ENCODE peak calls at places on chromosome 13, in six cellular contexts. One of them, this sample, is unnamed.

GRCh38 chr13:25911020-25911419 is 140.8 kb downstream of the SHISA2 start:
- DNase-seq in stimulated activated CD4-positive, alpha-beta T cell treated with anti-CD3 and anti-CD28 coated beads, Interleukin-4, amount 100 ng/mL, for 24 hours: no peak
- DNase-seq in stimulated activated naive CD8-positive, alpha-beta T cell treated with anti-CD3 and anti-CD28 coated beads, Interleukin-15, Interleukin-2, amounts not matched to agents 100 U/mL and 50 U/mL, for 24 hours: no peak
- DNase-seq in left cardiac atrium: no peak
- DNase-seq in naive thymus-derived CD8-positive, alpha-beta T cell: no peak
- DNase-seq in lung: no peak
- DNase-seq in this sample: no peak

GRCh38 chr13:97300871-97301270 is 78.7 kb downstream of the MBNL2 start:
- DNase-seq in stimulated activated CD4-positive, alpha-beta T cell treated with anti-CD3 and anti-CD28 coated beads, Interleukin-4, amount 100 ng/mL, for 24 hours: no peak
- DNase-seq in stimulated activated naive CD8-positive, alpha-beta T cell treated with anti-CD3 and anti-CD28 coated beads, Interleukin-15, Interleukin-2, amounts not matched to agents 100 U/mL and 50 U/mL, for 24 hours: no peak
- DNase-seq in left cardiac atrium: no peak
- DNase-seq in naive thymus-derived CD8-positive, alpha-beta T cell: no peak
- DNase-seq in lung: no peak
- DNase-seq in this sample: no peak

GRCh38 chr13:100547805-100548204 is 40.8 kb downstream of the GGACT start:
- DNase-seq in stimulated activated CD4-positive, alpha-beta T cell treated with anti-CD3 and anti-CD28 coated beads, Interleukin-4, amount 100 ng/mL, for 24 hours: no peak
- DNase-seq in stimulated activated naive CD8-positive, alpha-beta T cell treated with anti-CD3 and anti-CD28 coated beads, Interleukin-15, Interleukin-2, amounts not matched to agents 100 U/mL and 50 U/mL, for 24 hours: no peak
- DNase-seq in left cardiac atrium: no peak
- DNase-seq in naive thymus-derived CD8-positive, alpha-beta T cell: no peak
- DNase-seq in lung: no peak
- DNase-seq in this sample: no peak

GRCh38 chr13:26604784-26605183 is 47.3 kb downstream of the WASF3 start:
- DNase-seq in stimulated activated CD4-positive, alpha-beta T cell treated with anti-CD3 and anti-CD28 coated beads, Interleukin-4, amount 100 ng/mL, for 24 hours: no peak
- DNase-seq in stimulated activated naive CD8-positive, alpha-beta T cell treated with anti-CD3 and anti-CD28 coated beads, Interleukin-15, Interleukin-2, amounts not matched to agents 100 U/mL and 50 U/mL, for 24 hours: no peak
- DNase-seq in left cardiac atrium: peak
- DNase-seq in naive thymus-derived CD8-positive, alpha-beta T cell: no peak
- DNase-seq in lung: no peak
- DNase-seq in this sample: no peak

GRCh38 chr13:78430166-78430791 is 173.1 kb downstream of the POU4F1 start:
- DNase-seq in stimulated activated CD4-positive, alpha-beta T cell treated with anti-CD3 and anti-CD28 coated beads, Interleukin-4, amount 100 ng/mL, for 24 hours: no peak
- DNase-seq in stimulated activated naive CD8-positive, alpha-beta T cell treated with anti-CD3 and anti-CD28 coated beads, Interleukin-15, Interleukin-2, amounts not matched to agents 100 U/mL and 50 U/mL, for 24 hours: no peak
- DNase-seq in left cardiac atrium: no peak
- DNase-seq in naive thymus-derived CD8-positive, alpha-beta T cell: no peak
- DNase-seq in lung: no peak
- DNase-seq in this sample: no peak

GRCh38 chr13:79621449-79621848 is 140.5 kb downstream of the NDFIP2 start:
- DNase-seq in stimulated activated CD4-positive, alpha-beta T cell treated with anti-CD3 and anti-CD28 coated beads, Interleukin-4, amount 100 ng/mL, for 24 hours: no peak
- DNase-seq in stimulated activated naive CD8-positive, alpha-beta T cell treated with anti-CD3 and anti-CD28 coated beads, Interleukin-15, Interleukin-2, amounts not matched to agents 100 U/mL and 50 U/mL, for 24 hours: no peak
- DNase-seq in left cardiac atrium: no peak
- DNase-seq in naive thymus-derived CD8-positive, alpha-beta T cell: no peak
- DNase-seq in lung: no peak
- DNase-seq in this sample: no peak

GRCh38 chr13:79404985-79405384 is 1.1 kb downstream of the RBM26 start:
- DNase-seq in stimulated activated CD4-positive, alpha-beta T cell treated with anti-CD3 and anti-CD28 coated beads, Interleukin-4, amount 100 ng/mL, for 24 hours: peak
- DNase-seq in stimulated activated naive CD8-positive, alpha-beta T cell treated with anti-CD3 and anti-CD28 coated beads, Interleukin-15, Interleukin-2, amounts not matched to agents 100 U/mL and 50 U/mL, for 24 hours: peak
- DNase-seq in left cardiac atrium: no peak
- DNase-seq in naive thymus-derived CD8-positive, alpha-beta T cell: no peak
- DNase-seq in lung: no peak
- DNase-seq in this sample: peak

GRCh38 chr13:106038752-106039151 is 496.7 kb downstream of the EFNB2 start:
- DNase-seq in stimulated activated CD4-positive, alpha-beta T cell treated with anti-CD3 and anti-CD28 coated beads, Interleukin-4, amount 100 ng/mL, for 24 hours: no peak
- DNase-seq in stimulated activated naive CD8-positive, alpha-beta T cell treated with anti-CD3 and anti-CD28 coated beads, Interleukin-15, Interleukin-2, amounts not matched to agents 100 U/mL and 50 U/mL, for 24 hours: no peak
- DNase-seq in left cardiac atrium: no peak
- DNase-seq in naive thymus-derived CD8-positive, alpha-beta T cell: no peak
- DNase-seq in lung: no peak
- DNase-seq in this sample: no peak

GRCh38 chr13:70424928-70425327 is 316.7 kb upstream of the KLHL1 start:
- DNase-seq in stimulated activated CD4-positive, alpha-beta T cell treated with anti-CD3 and anti-CD28 coated beads, Interleukin-4, amount 100 ng/mL, for 24 hours: no peak
- DNase-seq in stimulated activated naive CD8-positive, alpha-beta T cell treated with anti-CD3 and anti-CD28 coated beads, Interleukin-15, Interleukin-2, amounts not matched to agents 100 U/mL and 50 U/mL, for 24 hours: no peak
- DNase-seq in left cardiac atrium: no peak
- DNase-seq in naive thymus-derived CD8-positive, alpha-beta T cell: no peak
- DNase-seq in lung: no peak
- DNase-seq in this sample: no peak

GRCh38 chr13:47008318-47008717 is 111.5 kb upstream of the HTR2A start:
- DNase-seq in stimulated activated CD4-positive, alpha-beta T cell treated with anti-CD3 and anti-CD28 coated beads, Interleukin-4, amount 100 ng/mL, for 24 hours: no peak
- DNase-seq in stimulated activated naive CD8-positive, alpha-beta T cell treated with anti-CD3 and anti-CD28 coated beads, Interleukin-15, Interleukin-2, amounts not matched to agents 100 U/mL and 50 U/mL, for 24 hours: no peak
- DNase-seq in left cardiac atrium: no peak
- DNase-seq in naive thymus-derived CD8-positive, alpha-beta T cell: no peak
- DNase-seq in lung: no peak
- DNase-seq in this sample: no peak

GRCh38 chr13:113620036-113620435 is 35.5 kb downstream of the TFDP1 start:
- DNase-seq in stimulated activated CD4-positive, alpha-beta T cell treated with anti-CD3 and anti-CD28 coated beads, Interleukin-4, amount 100 ng/mL, for 24 hours: no peak
- DNase-seq in stimulated activated naive CD8-positive, alpha-beta T cell treated with anti-CD3 and anti-CD28 coated beads, Interleukin-15, Interleukin-2, amounts not matched to agents 100 U/mL and 50 U/mL, for 24 hours: no peak
- DNase-seq in left cardiac atrium: no peak
- DNase-seq in naive thymus-derived CD8-positive, alpha-beta T cell: no peak
- DNase-seq in lung: no peak
- DNase-seq in this sample: no peak

GRCh38 chr13:67369895-67370660 is 139.9 kb upstream of the PCDH9 start:
- DNase-seq in stimulated activated CD4-positive, alpha-beta T cell treated with anti-CD3 and anti-CD28 coated beads, Interleukin-4, amount 100 ng/mL, for 24 hours: no peak
- DNase-seq in stimulated activated naive CD8-positive, alpha-beta T cell treated with anti-CD3 and anti-CD28 coated beads, Interleukin-15, Interleukin-2, amounts not matched to agents 100 U/mL and 50 U/mL, for 24 hours: no peak
- DNase-seq in left cardiac atrium: no peak
- DNase-seq in naive thymus-derived CD8-positive, alpha-beta T cell: no peak
- DNase-seq in lung: no peak
- DNase-seq in this sample: no peak

GRCh38 chr13:23621316-23621645 is 51.1 kb downstream of the TNFRSF19 start:
- DNase-seq in stimulated activated CD4-positive, alpha-beta T cell treated with anti-CD3 and anti-CD28 coated beads, Interleukin-4, amount 100 ng/mL, for 24 hours: no peak
- DNase-seq in stimulated activated naive CD8-positive, alpha-beta T cell treated with anti-CD3 and anti-CD28 coated beads, Interleukin-15, Interleukin-2, amounts not matched to agents 100 U/mL and 50 U/mL, for 24 hours: no peak
- DNase-seq in left cardiac atrium: no peak
- DNase-seq in naive thymus-derived CD8-positive, alpha-beta T cell: no peak
- DNase-seq in lung: no peak
- DNase-seq in this sample: peak

GRCh38 chr13:34340534-34340933 is 522.6 kb downstream of the RFC3 start:
- DNase-seq in stimulated activated CD4-positive, alpha-beta T cell treated with anti-CD3 and anti-CD28 coated beads, Interleukin-4, amount 100 ng/mL, for 24 hours: no peak
- DNase-seq in stimulated activated naive CD8-positive, alpha-beta T cell treated with anti-CD3 and anti-CD28 coated beads, Interleukin-15, Interleukin-2, amounts not matched to agents 100 U/mL and 50 U/mL, for 24 hours: no peak
- DNase-seq in left cardiac atrium: no peak
- DNase-seq in naive thymus-derived CD8-positive, alpha-beta T cell: no peak
- DNase-seq in lung: no peak
- DNase-seq in this sample: no peak

GRCh38 chr13:32262165-32262564 is 53.0 kb downstream of the ZAR1L start:
- DNase-seq in stimulated activated CD4-positive, alpha-beta T cell treated with anti-CD3 and anti-CD28 coated beads, Interleukin-4, amount 100 ng/mL, for 24 hours: no peak
- DNase-seq in stimulated activated naive CD8-positive, alpha-beta T cell treated with anti-CD3 and anti-CD28 coated beads, Interleukin-15, Interleukin-2, amounts not matched to agents 100 U/mL and 50 U/mL, for 24 hours: no peak
- DNase-seq in left cardiac atrium: no peak
- DNase-seq in naive thymus-derived CD8-positive, alpha-beta T cell: no peak
- DNase-seq in lung: no peak
- DNase-seq in this sample: no peak

GRCh38 chr13:80082396-80083096 is 258.4 kb downstream of the SPRY2 start:
- DNase-seq in stimulated activated CD4-positive, alpha-beta T cell treated with anti-CD3 and anti-CD28 coated beads, Interleukin-4, amount 100 ng/mL, for 24 hours: no peak
- DNase-seq in stimulated activated naive CD8-positive, alpha-beta T cell treated with anti-CD3 and anti-CD28 coated beads, Interleukin-15, Interleukin-2, amounts not matched to agents 100 U/mL and 50 U/mL, for 24 hours: no peak
- DNase-seq in left cardiac atrium: no peak
- DNase-seq in naive thymus-derived CD8-positive, alpha-beta T cell: no peak
- DNase-seq in lung: no peak
- DNase-seq in this sample: no peak

GRCh38 chr13:108427355-108427754 is 157.8 kb downstream of the TNFSF13B start:
- DNase-seq in stimulated activated CD4-positive, alpha-beta T cell treated with anti-CD3 and anti-CD28 coated beads, Interleukin-4, amount 100 ng/mL, for 24 hours: no peak
- DNase-seq in stimulated activated naive CD8-positive, alpha-beta T cell treated with anti-CD3 and anti-CD28 coated beads, Interleukin-15, Interleukin-2, amounts not matched to agents 100 U/mL and 50 U/mL, for 24 hours: no peak
- DNase-seq in left cardiac atrium: no peak
- DNase-seq in naive thymus-derived CD8-positive, alpha-beta T cell: no peak
- DNase-seq in lung: no peak
- DNase-seq in this sample: no peak

GRCh38 chr13:39847336-39847735 is 191.9 kb downstream of the COG6 start:
- DNase-seq in stimulated activated CD4-positive, alpha-beta T cell treated with anti-CD3 and anti-CD28 coated beads, Interleukin-4, amount 100 ng/mL, for 24 hours: no peak
- DNase-seq in stimulated activated naive CD8-positive, alpha-beta T cell treated with anti-CD3 and anti-CD28 coated beads, Interleukin-15, Interleukin-2, amounts not matched to agents 100 U/mL and 50 U/mL, for 24 hours: no peak
- DNase-seq in left cardiac atrium: no peak
- DNase-seq in naive thymus-derived CD8-positive, alpha-beta T cell: no peak
- DNase-seq in lung: no peak
- DNase-seq in this sample: no peak

GRCh38 chr13:114065141-114065925 is 67.1 kb downstream of the RASA3 start:
- DNase-seq in stimulated activated CD4-positive, alpha-beta T cell treated with anti-CD3 and anti-CD28 coated beads, Interleukin-4, amount 100 ng/mL, for 24 hours: peak
- DNase-seq in stimulated activated naive CD8-positive, alpha-beta T cell treated with anti-CD3 and anti-CD28 coated beads, Interleukin-15, Interleukin-2, amounts not matched to agents 100 U/mL and 50 U/mL, for 24 hours: peak
- DNase-seq in left cardiac atrium: peak
- DNase-seq in naive thymus-derived CD8-positive, alpha-beta T cell: peak
- DNase-seq in lung: peak
- DNase-seq in this sample: peak

GRCh38 chr13:98751397-98752110 is 918 bp downstream of the SLC15A1 start:
- DNase-seq in stimulated activated CD4-positive, alpha-beta T cell treated with anti-CD3 and anti-CD28 coated beads, Interleukin-4, amount 100 ng/mL, for 24 hours: no peak
- DNase-seq in stimulated activated naive CD8-positive, alpha-beta T cell treated with anti-CD3 and anti-CD28 coated beads, Interleukin-15, Interleukin-2, amounts not matched to agents 100 U/mL and 50 U/mL, for 24 hours: no peak
- DNase-seq in left cardiac atrium: no peak
- DNase-seq in naive thymus-derived CD8-positive, alpha-beta T cell: no peak
- DNase-seq in lung: no peak
- DNase-seq in this sample: no peak

GRCh38 chr13:43377149-43377548 is 353.8 kb downstream of the DNAJC15 start:
- DNase-seq in stimulated activated CD4-positive, alpha-beta T cell treated with anti-CD3 and anti-CD28 coated beads, Interleukin-4, amount 100 ng/mL, for 24 hours: no peak
- DNase-seq in stimulated activated naive CD8-positive, alpha-beta T cell treated with anti-CD3 and anti-CD28 coated beads, Interleukin-15, Interleukin-2, amounts not matched to agents 100 U/mL and 50 U/mL, for 24 hours: no peak
- DNase-seq in left cardiac atrium: peak
- DNase-seq in naive thymus-derived CD8-positive, alpha-beta T cell: no peak
- DNase-seq in lung: no peak
- DNase-seq in this sample: no peak

GRCh38 chr13:27839809-27840467 is 47.7 kb downstream of the GSX1 start:
- DNase-seq in stimulated activated CD4-positive, alpha-beta T cell treated with anti-CD3 and anti-CD28 coated beads, Interleukin-4, amount 100 ng/mL, for 24 hours: no peak
- DNase-seq in stimulated activated naive CD8-positive, alpha-beta T cell treated with anti-CD3 and anti-CD28 coated beads, Interleukin-15, Interleukin-2, amounts not matched to agents 100 U/mL and 50 U/mL, for 24 hours: no peak
- DNase-seq in left cardiac atrium: no peak
- DNase-seq in naive thymus-derived CD8-positive, alpha-beta T cell: no peak
- DNase-seq in lung: no peak
- DNase-seq in this sample: no peak

GRCh38 chr13:99596180-99596579 is 94.9 kb downstream of the TM9SF2 start:
- DNase-seq in stimulated activated CD4-positive, alpha-beta T cell treated with anti-CD3 and anti-CD28 coated beads, Interleukin-4, amount 100 ng/mL, for 24 hours: no peak
- DNase-seq in stimulated activated naive CD8-positive, alpha-beta T cell treated with anti-CD3 and anti-CD28 coated beads, Interleukin-15, Interleukin-2, amounts not matched to agents 100 U/mL and 50 U/mL, for 24 hours: no peak
- DNase-seq in left cardiac atrium: no peak
- DNase-seq in naive thymus-derived CD8-positive, alpha-beta T cell: no peak
- DNase-seq in lung: no peak
- DNase-seq in this sample: no peak

GRCh38 chr13:33303885-33304284 is 18.3 kb upstream of the STARD13 start:
- DNase-seq in stimulated activated CD4-positive, alpha-beta T cell treated with anti-CD3 and anti-CD28 coated beads, Interleukin-4, amount 100 ng/mL, for 24 hours: no peak
- DNase-seq in stimulated activated naive CD8-positive, alpha-beta T cell treated with anti-CD3 and anti-CD28 coated beads, Interleukin-15, Interleukin-2, amounts not matched to agents 100 U/mL and 50 U/mL, for 24 hours: no peak
- DNase-seq in left cardiac atrium: no peak
- DNase-seq in naive thymus-derived CD8-positive, alpha-beta T cell: no peak
- DNase-seq in lung: no peak
- DNase-seq in this sample: no peak

GRCh38 chr13:96460571-96460970 is 370.7 kb downstream of the HS6ST3 start:
- DNase-seq in stimulated activated CD4-positive, alpha-beta T cell treated with anti-CD3 and anti-CD28 coated beads, Interleukin-4, amount 100 ng/mL, for 24 hours: no peak
- DNase-seq in stimulated activated naive CD8-positive, alpha-beta T cell treated with anti-CD3 and anti-CD28 coated beads, Interleukin-15, Interleukin-2, amounts not matched to agents 100 U/mL and 50 U/mL, for 24 hours: no peak
- DNase-seq in left cardiac atrium: no peak
- DNase-seq in naive thymus-derived CD8-positive, alpha-beta T cell: no peak
- DNase-seq in lung: no peak
- DNase-seq in this sample: no peak

GRCh38 chr13:84654654-84655244 is 772.5 kb upstream of the SLITRK1 start:
- DNase-seq in stimulated activated CD4-positive, alpha-beta T cell treated with anti-CD3 and anti-CD28 coated beads, Interleukin-4, amount 100 ng/mL, for 24 hours: no peak
- DNase-seq in stimulated activated naive CD8-positive, alpha-beta T cell treated with anti-CD3 and anti-CD28 coated beads, Interleukin-15, Interleukin-2, amounts not matched to agents 100 U/mL and 50 U/mL, for 24 hours: no peak
- DNase-seq in left cardiac atrium: no peak
- DNase-seq in naive thymus-derived CD8-positive, alpha-beta T cell: no peak
- DNase-seq in lung: no peak
- DNase-seq in this sample: no peak

GRCh38 chr13:106104281-106104901 is 431.1 kb downstream of the EFNB2 start:
- DNase-seq in stimulated activated CD4-positive, alpha-beta T cell treated with anti-CD3 and anti-CD28 coated beads, Interleukin-4, amount 100 ng/mL, for 24 hours: no peak
- DNase-seq in stimulated activated naive CD8-positive, alpha-beta T cell treated with anti-CD3 and anti-CD28 coated beads, Interleukin-15, Interleukin-2, amounts not matched to agents 100 U/mL and 50 U/mL, for 24 hours: no peak
- DNase-seq in left cardiac atrium: no peak
- DNase-seq in naive thymus-derived CD8-positive, alpha-beta T cell: no peak
- DNase-seq in lung: no peak
- DNase-seq in this sample: no peak

GRCh38 chr13:69199664-69200063 is 908.0 kb upstream of the ATXN8OS start:
- DNase-seq in stimulated activated CD4-positive, alpha-beta T cell treated with anti-CD3 and anti-CD28 coated beads, Interleukin-4, amount 100 ng/mL, for 24 hours: no peak
- DNase-seq in stimulated activated naive CD8-positive, alpha-beta T cell treated with anti-CD3 and anti-CD28 coated beads, Interleukin-15, Interleukin-2, amounts not matched to agents 100 U/mL and 50 U/mL, for 24 hours: no peak
- DNase-seq in left cardiac atrium: no peak
- DNase-seq in naive thymus-derived CD8-positive, alpha-beta T cell: no peak
- DNase-seq in lung: no peak
- DNase-seq in this sample: no peak

GRCh38 chr13:97079726-97080125 is 85.5 kb upstream of the OXGR1 start:
- DNase-seq in stimulated activated CD4-positive, alpha-beta T cell treated with anti-CD3 and anti-CD28 coated beads, Interleukin-4, amount 100 ng/mL, for 24 hours: no peak
- DNase-seq in stimulated activated naive CD8-positive, alpha-beta T cell treated with anti-CD3 and anti-CD28 coated beads, Interleukin-15, Interleukin-2, amounts not matched to agents 100 U/mL and 50 U/mL, for 24 hours: no peak
- DNase-seq in left cardiac atrium: no peak
- DNase-seq in naive thymus-derived CD8-positive, alpha-beta T cell: no peak
- DNase-seq in lung: no peak
- DNase-seq in this sample: no peak

GRCh38 chr13:50668044-50668443 is 175.4 kb downstream of the DLEU7 start:
- DNase-seq in stimulated activated CD4-positive, alpha-beta T cell treated with anti-CD3 and anti-CD28 coated beads, Interleukin-4, amount 100 ng/mL, for 24 hours: no peak
- DNase-seq in stimulated activated naive CD8-positive, alpha-beta T cell treated with anti-CD3 and anti-CD28 coated beads, Interleukin-15, Interleukin-2, amounts not matched to agents 100 U/mL and 50 U/mL, for 24 hours: no peak
- DNase-seq in left cardiac atrium: no peak
- DNase-seq in naive thymus-derived CD8-positive, alpha-beta T cell: no peak
- DNase-seq in lung: no peak
- DNase-seq in this sample: no peak

GRCh38 chr13:99269627-99270252 is 11.6 kb upstream of the GPR18 start:
- DNase-seq in stimulated activated CD4-positive, alpha-beta T cell treated with anti-CD3 and anti-CD28 coated beads, Interleukin-4, amount 100 ng/mL, for 24 hours: peak
- DNase-seq in stimulated activated naive CD8-positive, alpha-beta T cell treated with anti-CD3 and anti-CD28 coated beads, Interleukin-15, Interleukin-2, amounts not matched to agents 100 U/mL and 50 U/mL, for 24 hours: no peak
- DNase-seq in left cardiac atrium: no peak
- DNase-seq in naive thymus-derived CD8-positive, alpha-beta T cell: peak
- DNase-seq in lung: no peak
- DNase-seq in this sample: no peak

GRCh38 chr13:98195054-98195791 is 18.2 kb upstream of the RNF113B start:
- DNase-seq in stimulated activated CD4-positive, alpha-beta T cell treated with anti-CD3 and anti-CD28 coated beads, Interleukin-4, amount 100 ng/mL, for 24 hours: no peak
- DNase-seq in stimulated activated naive CD8-positive, alpha-beta T cell treated with anti-CD3 and anti-CD28 coated beads, Interleukin-15, Interleukin-2, amounts not matched to agents 100 U/mL and 50 U/mL, for 24 hours: no peak
- DNase-seq in left cardiac atrium: no peak
- DNase-seq in naive thymus-derived CD8-positive, alpha-beta T cell: no peak
- DNase-seq in lung: no peak
- DNase-seq in this sample: no peak

GRCh38 chr13:21338156-21338555 is 120.9 kb downstream of the ZDHHC20 start:
- DNase-seq in stimulated activated CD4-positive, alpha-beta T cell treated with anti-CD3 and anti-CD28 coated beads, Interleukin-4, amount 100 ng/mL, for 24 hours: no peak
- DNase-seq in stimulated activated naive CD8-positive, alpha-beta T cell treated with anti-CD3 and anti-CD28 coated beads, Interleukin-15, Interleukin-2, amounts not matched to agents 100 U/mL and 50 U/mL, for 24 hours: no peak
- DNase-seq in left cardiac atrium: no peak
- DNase-seq in naive thymus-derived CD8-positive, alpha-beta T cell: no peak
- DNase-seq in lung: no peak
- DNase-seq in this sample: no peak

GRCh38 chr13:74554581-74555290 is 420.5 kb upstream of the KLF12 start:
- DNase-seq in stimulated activated CD4-positive, alpha-beta T cell treated with anti-CD3 and anti-CD28 coated beads, Interleukin-4, amount 100 ng/mL, for 24 hours: no peak
- DNase-seq in stimulated activated naive CD8-positive, alpha-beta T cell treated with anti-CD3 and anti-CD28 coated beads, Interleukin-15, Interleukin-2, amounts not matched to agents 100 U/mL and 50 U/mL, for 24 hours: no peak
- DNase-seq in left cardiac atrium: no peak
- DNase-seq in naive thymus-derived CD8-positive, alpha-beta T cell: no peak
- DNase-seq in lung: no peak
- DNase-seq in this sample: no peak

GRCh38 chr13:100234006-100234405 is 145.1 kb downstream of the PCCA start:
- DNase-seq in stimulated activated CD4-positive, alpha-beta T cell treated with anti-CD3 and anti-CD28 coated beads, Interleukin-4, amount 100 ng/mL, for 24 hours: no peak
- DNase-seq in stimulated activated naive CD8-positive, alpha-beta T cell treated with anti-CD3 and anti-CD28 coated beads, Interleukin-15, Interleukin-2, amounts not matched to agents 100 U/mL and 50 U/mL, for 24 hours: no peak
- DNase-seq in left cardiac atrium: no peak
- DNase-seq in naive thymus-derived CD8-positive, alpha-beta T cell: no peak
- DNase-seq in lung: no peak
- DNase-seq in this sample: no peak

GRCh38 chr13:36718146-36718545 is 44.3 kb downstream of the SERTM1 start:
- DNase-seq in stimulated activated CD4-positive, alpha-beta T cell treated with anti-CD3 and anti-CD28 coated beads, Interleukin-4, amount 100 ng/mL, for 24 hours: no peak
- DNase-seq in stimulated activated naive CD8-positive, alpha-beta T cell treated with anti-CD3 and anti-CD28 coated beads, Interleukin-15, Interleukin-2, amounts not matched to agents 100 U/mL and 50 U/mL, for 24 hours: no peak
- DNase-seq in left cardiac atrium: no peak
- DNase-seq in naive thymus-derived CD8-positive, alpha-beta T cell: no peak
- DNase-seq in lung: no peak
- DNase-seq in this sample: no peak

GRCh38 chr13:19123502-19123901 is 58.1 kb downstream of the TUBA3C start:
- DNase-seq in stimulated activated CD4-positive, alpha-beta T cell treated with anti-CD3 and anti-CD28 coated beads, Interleukin-4, amount 100 ng/mL, for 24 hours: no peak
- DNase-seq in stimulated activated naive CD8-positive, alpha-beta T cell treated with anti-CD3 and anti-CD28 coated beads, Interleukin-15, Interleukin-2, amounts not matched to agents 100 U/mL and 50 U/mL, for 24 hours: no peak
- DNase-seq in left cardiac atrium: no peak
- DNase-seq in naive thymus-derived CD8-positive, alpha-beta T cell: no peak
- DNase-seq in lung: no peak
- DNase-seq in this sample: no peak

This sample was measured in activated CD4-positive, alpha-beta memory T cell treated with anti-CD3 and anti-CD28 coated beads for 36 hours.